ENCODE peak calls at places on chromosomes 3 and 15, in seven cellular contexts. K is activated CD8-positive, alpha-beta memory T cell treated with anti-CD3 and anti-CD28 coated beads for 48 hours; Y is body of pancreas; Q is uterus; G is kidney tubule cell; W is activated CD4-positive, alpha-beta T cell treated with anti-CD3 and anti-CD28 coated beads, Interleukin-2, amount 50 U/mL, for 1 hour; T is glutamatergic neuron. E is an unnamed sample.

GRCh38 chr15:32870240-32871033 is 152.6 kb downstream of the GREM1 start:
- DNase-seq in K (no peak), G (peak), T (no peak), W (no peak), Y (no peak), Q (no peak), E (no peak)

GRCh38 chr3:8482960-8483665 is 18.5 kb upstream of the LMCD1 start:
- DNase-seq in Y (peak), W (no peak), G (peak), K (no peak), Q (peak), T (no peak), E (no peak)

GRCh38 chr15:31266712-31267111 is 59.9 kb upstream of the KLF13 start:
- DNase-seq in W (no peak), Y (no peak), G (no peak), T (no peak), Q (no peak), K (no peak), E (no peak)

GRCh38 chr15:51649659-51650521 is 27.3 kb upstream of the DMXL2 start:
- DNase-seq in K (no peak), W (peak), Q (no peak), Y (peak), T (no peak), G (peak), E (no peak)

GRCh38 chr3:113948015-113948917 is 453 bp downstream of the ZDHHC23 start:
- DNase-seq in G (peak), Q (no peak), T (peak), W (peak), K (peak), Y (peak), E (peak)

GRCh38 chr3:38618343-38618742 is 31.1 kb downstream of the SCN5A start:
- DNase-seq in W (no peak), K (no peak), G (no peak), Y (no peak), Q (no peak), T (no peak), E (no peak)

GRCh38 chr3:9965200-9965875 is 13.1 kb upstream of the PRRT3 start:
- DNase-seq in Y (no peak), G (no peak), Q (no peak), K (no peak), W (no peak), T (no peak), E (no peak)

GRCh38 chr3:132655471-132655870 is 4.1 kb downstream of the ACAD11 start:
- DNase-seq in W (no peak), G (no peak), T (no peak), Y (no peak), Q (no peak), K (no peak), E (no peak)

GRCh38 chr3:48784426-48785120 is 63.1 kb downstream of the PRKAR2A start:
- DNase-seq in Y (no peak), K (no peak), W (no peak), Q (no peak), T (no peak), G (no peak), E (no peak)

GRCh38 chr15:101689901-101690300 is 34.4 kb downstream of the TARS3 start:
- DNase-seq in W (no peak), Y (no peak), G (peak), Q (no peak), K (peak), T (no peak), E (no peak)

GRCh38 chr3:24373198-24373959 is 121.3 kb downstream of the THRB start:
- DNase-seq in Q (no peak), W (no peak), T (no peak), G (no peak), Y (peak), K (no peak), E (no peak)

GRCh38 chr3:141542989-141543388 is 56.2 kb downstream of the RASA2 start:
- DNase-seq in Y (no peak), T (no peak), G (no peak), K (no peak), W (no peak), Q (no peak), E (no peak)

E was measured in mesothelial cell of epicardium.